ENCODE peak calls at places on chromosomes 16 and 17, in five cellular contexts. One of them, this sample, is unnamed.
A peak's percentile ranks its signal among the peaks of the same experiment; 100 is the strongest.

GRCh38 chr17:43020789-43021738 is 1.1 kb downstream of the VAT1 start:
- DNase-seq in right atrium auricular region: peak; percentile 85
- DNase-seq in adrenal gland: peak; percentile 94
- DNase-seq in Panc1: peak; percentile 33
- DNase-seq in right cardiac atrium: peak; percentile 89
- DNase-seq in this sample: peak; percentile 37

GRCh38 chr17:19244357-19244756 is 7.2 kb downstream of the EPN2 start:
- DNase-seq in right cardiac atrium: no peak
- DNase-seq in adrenal gland: no peak
- DNase-seq in Panc1: no peak
- DNase-seq in right atrium auricular region: no peak
- DNase-seq in this sample: no peak

GRCh38 chr16:82037666-82038065 is 2.6 kb downstream of the HSD17B2 start:
- DNase-seq in Panc1: no peak
- DNase-seq in adrenal gland: no peak
- DNase-seq in right cardiac atrium: no peak
- DNase-seq in right atrium auricular region: no peak
- DNase-seq in this sample: no peak

GRCh38 chr17:31540602-31541307 is 149.3 kb downstream of the RAB11FIP4 start:
- DNase-seq in right cardiac atrium: no peak
- DNase-seq in adrenal gland: no peak
- DNase-seq in Panc1: no peak
- DNase-seq in right atrium auricular region: no peak
- DNase-seq in this sample: no peak

GRCh38 chr17:4949321-4950074 is 1.2 kb upstream of the PFN1 start:
- DNase-seq in Panc1: no peak
- DNase-seq in right cardiac atrium: peak; percentile 88
- DNase-seq in adrenal gland: peak; percentile 84
- DNase-seq in right atrium auricular region: peak; percentile 82
- DNase-seq in this sample: peak; percentile 93

GRCh38 chr16:72066747-72067146 is 3.7 kb downstream of the HPR start:
- DNase-seq in right cardiac atrium: no peak
- DNase-seq in adrenal gland: no peak
- DNase-seq in right atrium auricular region: no peak
- DNase-seq in Panc1: peak; percentile 15
- DNase-seq in this sample: peak; percentile 52

GRCh38 chr16:89365044-89365467 is 125.3 kb downstream of the ANKRD11 start:
- DNase-seq in Panc1: no peak
- DNase-seq in right cardiac atrium: peak; percentile 32
- DNase-seq in adrenal gland: no peak
- DNase-seq in right atrium auricular region: no peak
- DNase-seq in this sample: no peak

GRCh38 chr16:11869657-11870228 is 18.4 kb upstream of the RSL1D1 start:
- DNase-seq in right atrium auricular region: no peak
- DNase-seq in adrenal gland: no peak
- DNase-seq in Panc1: no peak
- DNase-seq in right cardiac atrium: no peak
- DNase-seq in this sample: peak; percentile 53

GRCh38 chr17:14205992-14206461 is 30.6 kb downstream of the CDRT15 start:
- DNase-seq in Panc1: no peak
- DNase-seq in right atrium auricular region: peak; percentile 76
- DNase-seq in right cardiac atrium: peak; percentile 84
- DNase-seq in adrenal gland: no peak
- DNase-seq in this sample: peak; percentile 86

GRCh38 chr17:48595107-48595999 is 1.8 kb upstream of the HOXB5 start:
- DNase-seq in right cardiac atrium: peak; percentile 7
- DNase-seq in Panc1: no peak
- DNase-seq in adrenal gland: no peak
- DNase-seq in right atrium auricular region: no peak
- DNase-seq in this sample: no peak

GRCh38 chr17:48596735-48597491 is 3.3 kb upstream of the HOXB5 start:
- DNase-seq in Panc1: no peak
- DNase-seq in adrenal gland: peak; percentile 66
- DNase-seq in right cardiac atrium: peak; percentile 54
- DNase-seq in right atrium auricular region: no peak
- DNase-seq in this sample: no peak

GRCh38 chr17:48597492-48597774 is 3.9 kb upstream of the HOXB5 start:
- DNase-seq in Panc1: no peak
- DNase-seq in right atrium auricular region: no peak
- DNase-seq in right cardiac atrium: no peak
- DNase-seq in adrenal gland: no peak
- DNase-seq in this sample: no peak

GRCh38 chr17:48594412-48595106 is 980 bp upstream of the HOXB5 start:
- DNase-seq in right atrium auricular region: no peak
- DNase-seq in right cardiac atrium: peak; percentile 18
- DNase-seq in adrenal gland: no peak
- DNase-seq in Panc1: no peak
- DNase-seq in this sample: no peak

GRCh38 chr17:48596000-48596734 is 2.6 kb upstream of the HOXB5 start:
- DNase-seq in right atrium auricular region: no peak
- DNase-seq in adrenal gland: peak; percentile 66
- DNase-seq in right cardiac atrium: peak; percentile 32
- DNase-seq in Panc1: no peak
- DNase-seq in this sample: no peak
- H3K27me3 ChIP-seq in right atrium auricular region: peaks cover 59% of the 10 kb centered on the region
- H3K27me3 ChIP-seq in adrenal gland: no peaks in the 10 kb centered on the region
- H3K27me3 ChIP-seq in right cardiac atrium: no peaks in the 10 kb centered on the region
- H3K27me3 ChIP-seq in Panc1: no peaks in the 10 kb centered on the region
- H3K27me3 ChIP-seq in this sample: no peaks in the 10 kb centered on the region

DNA sequence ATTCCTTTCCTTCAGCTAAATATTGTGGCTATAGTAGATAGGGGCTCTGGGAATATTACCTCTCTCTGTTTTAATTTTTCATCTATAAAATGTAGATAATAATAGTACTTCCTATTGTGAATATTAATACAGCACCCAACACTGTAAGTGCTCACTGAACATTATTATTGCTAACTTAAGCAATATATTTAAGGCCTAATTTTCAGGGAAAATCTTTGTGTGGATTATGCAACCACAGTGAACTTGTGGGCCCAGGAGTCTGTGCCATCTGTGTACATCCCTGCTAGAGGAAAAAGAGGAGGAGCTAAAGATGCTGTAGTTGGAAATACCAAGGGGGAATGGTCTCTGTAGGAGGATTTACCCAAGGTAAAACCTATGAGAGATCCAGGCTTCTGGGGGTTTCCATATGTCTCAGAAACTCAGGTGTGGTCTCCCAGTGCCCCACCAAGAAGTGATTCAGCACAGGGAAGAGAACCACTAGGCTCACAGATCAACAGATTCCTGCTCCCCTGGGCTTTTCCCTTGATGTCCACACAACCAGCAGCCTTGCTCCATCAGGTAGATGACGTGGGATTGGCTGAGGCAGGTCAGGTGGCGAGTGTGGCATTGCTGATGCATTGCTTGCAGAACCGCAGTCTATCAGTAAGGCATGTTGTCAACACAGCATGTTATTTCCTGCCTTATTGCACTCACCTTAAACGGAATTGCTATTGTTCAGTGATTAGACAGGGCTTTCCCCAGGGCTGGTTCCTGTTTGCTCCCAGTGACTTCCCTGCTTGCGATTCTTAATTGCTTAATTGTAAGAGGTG is 1.6 kb upstream of the N4BP1 start:
- DNase-seq in right atrium auricular region: peak; percentile 56
- DNase-seq in right cardiac atrium: no peak
- DNase-seq in adrenal gland: peak; percentile 57
- DNase-seq in Panc1: no peak
- DNase-seq in this sample: peak; percentile 70
- H3K4me1 ChIP-seq in right atrium auricular region: peaks cover 37% of the 10 kb centered on the region
- H3K4me1 ChIP-seq in right cardiac atrium: peaks cover 9% of the 10 kb centered on the region
- H3K4me1 ChIP-seq in adrenal gland: peaks cover 32% of the 10 kb centered on the region
- H3K4me1 ChIP-seq in Panc1: peaks cover 7% of the 10 kb centered on the region
- H3K4me1 ChIP-seq in this sample: peaks cover 20% of the 10 kb centered on the region

GRCh38 chr16:57713596-57713995 is 19.0 kb downstream of the DRC7 start:
- DNase-seq in right atrium auricular region: no peak
- DNase-seq in Panc1: no peak
- DNase-seq in adrenal gland: no peak
- DNase-seq in right cardiac atrium: no peak
- DNase-seq in this sample: no peak
- H3K27me3 ChIP-seq in right atrium auricular region: no peaks in the 10 kb centered on the region
- H3K27me3 ChIP-seq in Panc1: no peaks in the 10 kb centered on the region
- H3K27me3 ChIP-seq in adrenal gland: no peaks in the 10 kb centered on the region
- H3K27me3 ChIP-seq in right cardiac atrium: no peaks in the 10 kb centered on the region
- H3K27me3 ChIP-seq in this sample: no peaks in the 10 kb centered on the region

GRCh38 chr16:10045947-10046346 is 136.3 kb downstream of the GRIN2A start:
- DNase-seq in Panc1: no peak
- DNase-seq in right atrium auricular region: no peak
- DNase-seq in right cardiac atrium: no peak
- DNase-seq in adrenal gland: no peak
- DNase-seq in this sample: no peak
- H3K4me1 ChIP-seq in Panc1: no peaks in the 10 kb centered on the region
- H3K4me1 ChIP-seq in right atrium auricular region: no peaks in the 10 kb centered on the region
- H3K4me1 ChIP-seq in right cardiac atrium: peaks cover 2% of the 10 kb centered on the region
- H3K4me1 ChIP-seq in adrenal gland: no peaks in the 10 kb centered on the region
- H3K4me1 ChIP-seq in this sample: no peaks in the 10 kb centered on the region

DNA sequence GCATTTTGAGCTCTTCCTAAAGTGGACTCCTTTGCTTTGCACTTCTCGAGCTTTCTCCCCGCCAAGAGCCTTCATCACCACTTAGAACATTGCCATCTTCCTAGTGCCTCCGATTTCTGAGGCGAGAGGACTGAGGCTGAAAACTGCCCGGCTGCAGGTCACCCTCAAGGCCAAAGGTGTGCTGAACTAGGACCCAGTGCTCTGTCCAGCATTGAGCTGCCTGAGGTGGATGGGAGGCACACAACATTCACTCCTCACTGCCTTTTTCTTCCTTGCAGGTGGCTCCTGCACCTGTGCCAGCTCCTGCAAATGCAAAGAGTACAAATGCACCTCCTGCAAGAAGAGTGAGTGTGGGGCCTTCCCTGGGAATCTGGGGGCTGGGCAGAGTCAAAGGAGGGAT is 5.4 kb downstream of the MT1A start:
- DNase-seq in right cardiac atrium: no peak
- DNase-seq in Panc1: no peak
- DNase-seq in adrenal gland: no peak
- DNase-seq in right atrium auricular region: no peak
- DNase-seq in this sample: no peak
- H3K27me3 ChIP-seq in right cardiac atrium: no peaks in the 10 kb centered on the region
- H3K27me3 ChIP-seq in Panc1: no peaks in the 10 kb centered on the region
- H3K27me3 ChIP-seq in adrenal gland: no peaks in the 10 kb centered on the region
- H3K27me3 ChIP-seq in right atrium auricular region: no peaks in the 10 kb centered on the region
- H3K27me3 ChIP-seq in this sample: no peaks in the 10 kb centered on the region

This sample was measured in small intestine.